ENCODE peak calls at places on chromosomes 11 and 22, in four cellular contexts. G is NCI-H524; U is body of pancreas; D is stimulated activated CD8-positive, alpha-beta memory T cell treated with anti-CD3 and anti-CD28 coated beads, Interleukin-4, amount 100 ng/mL, for 24 hours. F is an unnamed sample.

GRCh38 chr11:95522871-95523270 is 266.7 kb downstream of the FAM76B start:
- DNase-seq in G (no peak), U (no peak), D (no peak), F (no peak)

GRCh38 chr22:37337204-37337943 is 55.1 kb downstream of the CYTH4 start:
- DNase-seq in G (no peak), U (no peak), D (no peak), F (no peak)

GRCh38 chr11:59859695-59860094 is 6.6 kb downstream of the TCN1 start:
- DNase-seq in G (no peak), U (no peak), D (no peak), F (no peak)

GRCh38 chr11:72681226-72682153 is 7.3 kb upstream of the PDE2A start:
- DNase-seq in G (no peak), U (peak), D (no peak), F (no peak)

GRCh38 chr11:9905562-9905961 is 241.7 kb downstream of the SWAP70 start:
- DNase-seq in G (no peak), U (no peak), D (no peak), F (no peak)

GRCh38 chr11:102306817-102307814 is 10.2 kb upstream of the BIRC3 start:
- DNase-seq in G (no peak), U (no peak), D (no peak), F (no peak)

GRCh38 chr22:25403284-25403606 is 161.2 kb upstream of the GRK3 start:
- DNase-seq in G (no peak), U (no peak), D (no peak), F (no peak)

GRCh38 chr22:50425179-50425916 is 49.5 kb downstream of the SBF1 start:
- DNase-seq in G (no peak), U (no peak), D (no peak), F (no peak)

F was measured in progenitor cell of endocrine pancreas.